ENCODE peak calls at places on chromosomes 5 and 9, in five cellular contexts. R is HepG2, I is K562, M is H1, U is GM12878. K is an unnamed sample.

GRCh38 chr5:159514229-159514822 is 184.0 kb upstream of the IL12B start:
- DNase-seq in R (no peak), I (no peak), M (no peak), U (no peak), K (peak)

GRCh38 chr5:157446077-157446930 is 13.7 kb upstream of the NIPAL4 start:
- DNase-seq in R (no peak), I (no peak), M (no peak), U (no peak), K (no peak)

GRCh38 chr5:81070561-81070960 is 110.4 kb downstream of the RASGRF2 start:
- DNase-seq in R (no peak), I (no peak), M (no peak), U (no peak), K (no peak)

GRCh38 chr9:135095470-135096407 is 8.3 kb downstream of the OLFM1 start:
- DNase-seq in R (no peak), I (no peak), M (no peak), U (no peak), K (peak)

GRCh38 chr5:141522301-141522700 is 33.4 kb downstream of the PCDHGC5 start:
- DNase-seq in R (no peak), I (no peak), M (no peak), U (no peak), K (no peak)

GRCh38 chr5:72300590-72301339 is 19.3 kb downstream of the MRPS27 start:
- DNase-seq in R (no peak), I (no peak), M (no peak), U (no peak), K (no peak)

GRCh38 chr5:76849767-76850291 is at the start of gene S100Z:
- DNase-seq in R (no peak), I (peak), M (no peak), U (no peak), K (no peak)

GRCh38 chr5:71830626-71831539 is 111.8 kb downstream of the CARTPT start:
- DNase-seq in R (no peak), I (no peak), M (no peak), U (no peak), K (no peak)

GRCh38 chr5:136075339-136075885 is 46.6 kb downstream of the TGFBI start:
- DNase-seq in R (no peak), I (no peak), M (no peak), U (no peak), K (no peak)

GRCh38 chr9:121860744-121861143 is 209.3 kb downstream of the DAB2IP start:
- DNase-seq in R (no peak), I (no peak), M (no peak), U (no peak), K (no peak)

GRCh38 chr5:31990701-31991110 is 183.4 kb downstream of the GOLPH3 start:
- DNase-seq in R (no peak), I (no peak), M (no peak), U (no peak), K (no peak)

GRCh38 chr5:80186634-80187033 is 69.2 kb downstream of the SERINC5 start:
- DNase-seq in R (no peak), I (peak), M (no peak), U (no peak), K (no peak)

GRCh38 chr9:89679006-89679395 is 74.2 kb downstream of the GADD45G start:
- DNase-seq in R (no peak), I (no peak), M (no peak), U (no peak), K (no peak)

GRCh38 chr9:89677696-89678393 is 73.0 kb downstream of the GADD45G start:
- DNase-seq in R (no peak), I (no peak), M (peak), U (no peak), K (peak)

GRCh38 chr9:89678394-89679005 is 73.7 kb downstream of the GADD45G start:
- DNase-seq in R (no peak), I (no peak), M (no peak), U (no peak), K (no peak)

GRCh38 chr9:89680547-89681467 is 76.0 kb downstream of the GADD45G start:
- DNase-seq in R (no peak), I (no peak), M (no peak), U (no peak), K (no peak)

DNA sequence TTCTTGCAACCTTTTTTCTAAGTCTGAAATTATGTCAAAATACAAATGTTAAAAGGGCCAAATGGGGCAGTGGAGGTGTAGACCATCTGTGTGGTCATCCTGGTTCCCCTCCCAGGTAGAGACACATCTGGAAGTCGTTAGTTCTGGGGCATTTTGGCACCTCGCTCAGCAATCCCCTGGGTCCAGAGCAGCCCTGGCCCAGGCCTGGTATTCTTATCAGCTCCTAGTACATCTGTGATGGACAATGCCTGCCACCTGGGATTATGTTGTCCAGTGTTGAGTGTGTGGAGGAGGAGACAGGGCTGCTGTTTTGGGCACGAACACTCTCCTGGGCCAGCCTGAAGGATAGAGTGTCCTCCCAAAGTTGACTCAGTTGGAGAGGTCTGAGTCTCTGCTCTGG is 74.8 kb downstream of the GADD45G start:
- DNase-seq in R (no peak), I (no peak), M (no peak), U (no peak), K (peak)
- TF ChIP-seq CTCF in R (no peak), I (no peak), M (no peak), U (no peak), K (no peak)

GRCh38 chr9:89657765-89658164 is 53.0 kb downstream of the GADD45G start:
- DNase-seq in R (no peak), I (no peak), M (no peak), U (no peak), K (no peak)
- TF ChIP-seq TAF1 in R (no peak), I (no peak), M (no peak), U (no peak), K (no peak)

DNA sequence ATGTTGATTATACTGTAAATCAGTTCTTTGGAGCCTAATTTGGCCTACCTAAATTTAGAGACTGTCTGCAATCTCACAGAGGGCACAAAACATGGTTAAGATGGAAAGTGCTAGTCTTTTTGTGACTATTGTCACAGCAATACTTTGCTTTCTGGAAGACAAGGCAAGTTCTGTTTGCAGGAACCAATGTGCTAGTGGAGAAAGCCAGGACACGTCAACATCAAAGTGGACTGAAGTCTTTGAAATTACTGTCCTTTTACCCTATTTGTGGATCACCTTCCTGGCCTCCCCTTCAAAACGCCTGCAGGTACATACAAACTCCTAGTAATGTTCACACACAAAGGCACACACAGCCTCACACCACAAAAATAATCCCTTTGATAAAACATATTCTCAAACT is 248.7 kb downstream of the MAN2A1 start:
- DNase-seq in R (peak), I (no peak), M (no peak), U (no peak), K (no peak)
- TF ChIP-seq CHD2 in R (no peak), I (no peak), M (no peak), U (no peak), K (no peak)

GRCh38 chr9:19551124-19551929 is 142.5 kb downstream of the ACER2 start:
- DNase-seq in R (peak), I (no peak), M (no peak), U (peak), K (no peak)
- TF ChIP-seq CTCF in R (peak), I (no peak), M (peak), U (no peak), K (no peak)

GRCh38 chr9:78365979-78366697 is 69.2 kb downstream of the PSAT1 start:
- DNase-seq in R (no peak), I (no peak), M (no peak), U (no peak), K (peak)

GRCh38 chr9:78363221-78363620 is 66.3 kb downstream of the PSAT1 start:
- DNase-seq in R (no peak), I (no peak), M (no peak), U (no peak), K (no peak)

GRCh38 chr9:78368236-78368635 is 71.3 kb downstream of the PSAT1 start:
- DNase-seq in R (no peak), I (peak), M (no peak), U (no peak), K (no peak)

GRCh38 chr9:78369644-78370219 is 72.8 kb downstream of the PSAT1 start:
- DNase-seq in R (peak), I (peak), M (peak), U (no peak), K (peak)

GRCh38 chr9:78366827-78367226 is 69.9 kb downstream of the PSAT1 start:
- DNase-seq in R (no peak), I (no peak), M (no peak), U (no peak), K (no peak)
- TF ChIP-seq TAF1 in R (no peak), I (no peak), M (no peak), U (no peak), K (no peak)

DNA sequence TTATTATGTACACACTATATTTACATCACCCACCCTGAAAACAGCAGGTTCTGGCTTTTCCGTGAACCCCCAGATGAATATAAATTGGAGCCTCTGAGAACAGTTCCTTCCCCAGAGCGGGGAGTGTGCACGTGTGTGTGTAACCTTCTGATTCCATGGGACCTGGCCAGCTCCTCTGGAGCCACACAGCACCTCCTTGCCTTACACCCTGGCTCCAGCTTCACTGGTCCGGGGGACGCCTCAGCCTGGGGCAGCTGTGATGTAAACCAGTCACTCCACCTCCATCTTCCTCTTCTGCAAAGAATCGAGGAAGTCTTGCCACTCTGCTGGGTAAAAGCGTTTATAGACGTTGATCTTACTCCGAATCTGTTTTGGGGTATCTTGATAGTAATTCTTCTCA is 4.4 kb downstream of the NOP16 start:
- DNase-seq in R (no peak), I (no peak), M (no peak), U (no peak), K (no peak)
- TF ChIP-seq CHD2 in R (no peak), I (no peak), M (no peak), U (no peak), K (no peak)

GRCh38 chr5:170273968-170274710 is 23.4 kb downstream of the LCP2 start:
- DNase-seq in R (no peak), I (peak), M (peak), U (no peak), K (peak)
- TF ChIP-seq CTCF in R (no peak), I (peak), M (peak), U (peak), K (no peak)

DNA sequence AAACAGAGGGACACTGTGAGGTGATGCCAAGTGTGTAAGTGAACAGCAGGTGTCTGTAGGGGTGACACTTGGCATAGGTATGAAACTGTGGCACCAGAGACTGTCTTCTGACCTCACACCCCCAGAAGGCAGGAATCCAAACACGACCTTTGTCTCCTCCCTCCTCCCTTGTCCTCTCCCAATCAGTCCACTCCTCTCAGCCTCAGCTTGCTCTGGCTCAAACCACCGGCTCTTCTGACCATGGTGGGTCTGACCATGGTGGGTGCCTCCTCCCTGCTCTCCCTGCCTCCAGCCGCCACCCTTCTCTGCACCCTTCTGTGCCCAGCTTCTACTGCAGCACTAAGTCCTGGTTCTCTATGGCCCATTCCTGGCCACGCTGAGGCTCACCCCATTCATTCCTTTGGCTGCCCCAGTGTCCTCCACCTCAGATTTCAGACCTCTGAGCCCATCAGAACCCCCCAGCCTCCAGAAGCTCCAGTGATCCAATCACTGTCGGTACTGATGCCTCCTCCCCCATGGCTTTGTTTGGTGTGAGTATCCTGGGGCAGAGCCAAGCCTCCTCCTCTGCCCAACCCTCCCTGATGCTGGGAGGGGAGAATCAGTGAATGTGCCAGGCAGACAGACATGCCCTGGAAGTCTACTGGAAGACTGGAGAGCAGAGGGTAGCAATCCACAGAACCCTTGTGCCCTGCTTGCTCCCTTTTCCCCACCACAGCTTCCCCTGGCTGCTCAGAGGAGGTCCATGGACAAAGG is 1.7 kb upstream of the ARID3C start:
- DNase-seq in R (peak), I (no peak), M (no peak), U (no peak), K (no peak)
- TF ChIP-seq TAF1 in R (no peak), I (no peak), M (no peak), U (no peak), K (no peak)

GRCh38 chr9:12798066-12798770 is 23.4 kb downstream of the LURAP1L start:
- DNase-seq in R (no peak), I (no peak), M (no peak), U (no peak), K (no peak)
- TF ChIP-seq CHD2 in R (no peak), I (no peak), M (no peak), U (no peak), K (no peak)

DNA sequence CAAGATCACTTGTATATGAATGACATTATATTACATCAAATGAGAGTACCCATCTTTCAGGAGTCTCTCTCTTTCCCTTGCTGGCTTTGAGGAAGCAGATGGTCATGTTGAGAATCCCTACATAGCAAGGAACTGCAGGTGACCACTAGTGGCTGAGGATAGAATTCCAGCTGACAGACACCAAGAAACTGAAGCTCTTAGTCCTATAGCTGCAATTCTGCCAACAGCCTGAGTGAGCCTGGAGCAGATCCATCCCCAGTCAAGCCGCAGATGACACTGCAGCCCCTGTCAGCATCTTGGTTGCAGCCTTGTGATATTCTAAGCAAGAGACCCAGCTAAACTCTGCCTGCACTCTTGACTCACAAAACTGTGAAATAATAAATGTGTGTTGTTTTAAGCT is 531.5 kb downstream of the CSNK1G3 start:
- DNase-seq in R (peak), I (no peak), M (peak), U (no peak), K (peak)
- TF ChIP-seq CTCF in R (no peak), I (no peak), M (peak), U (no peak), K (no peak)

K was measured in SK-N-SH.